ENCODE peak calls at places on chromosomes 11 and 22, in four cellular contexts. J, Y, E and F are unnamed samples.

GRCh38 chr22:19448076-19448607 is 631 bp upstream of the C22orf39 start:
- DNase-seq in J (peak; percentile 83), Y (no peak), E (no peak), F (no peak)

GRCh38 chr11:62145261-62145871 is 21.6 kb downstream of the INCENP start:
- DNase-seq in J (no peak), Y (no peak), E (no peak), F (no peak)

GRCh38 chr11:116851631-116852030 is 14.2 kb upstream of the APOA1 start:
- DNase-seq in J (no peak), Y (no peak), E (no peak), F (no peak)

GRCh38 chr22:26134654-26135330 is 34.5 kb upstream of the SEZ6L start:
- DNase-seq in J (no peak), Y (no peak), E (no peak), F (no peak)

GRCh38 chr11:61917043-61917356 is 366 bp downstream of the RAB3IL1 start:
- DNase-seq in J (no peak), Y (no peak), E (no peak), F (no peak)

GRCh38 chr11:67197606-67198005 is 68.7 kb upstream of the GRK2 start:
- DNase-seq in J (no peak), Y (no peak), E (no peak), F (no peak)

GRCh38 chr11:41382927-41383326 is 76.5 kb downstream of the LRRC4C start:
- DNase-seq in J (peak; percentile 1), Y (no peak), E (no peak), F (no peak)

GRCh38 chr11:75344761-75345454 is 6.6 kb downstream of the ARRB1 start:
- DNase-seq in J (peak; percentile 35), Y (no peak), E (no peak), F (no peak)

GRCh38 chr11:107563702-107564101 is 1.8 kb downstream of the ALKBH8 start:
- DNase-seq in J (peak; percentile 70), Y (no peak), E (peak; percentile 25), F (no peak)

GRCh38 chr11:87097582-87097981 is 59.8 kb downstream of the TMEM135 start:
- DNase-seq in J (peak; percentile 52), Y (no peak), E (peak; percentile 39), F (no peak)

GRCh38 chr11:27902981-27903624 is 202.8 kb upstream of the BDNF start:
- DNase-seq in J (peak; percentile 76), Y (no peak), E (no peak), F (no peak)

GRCh38 chr11:134945993-134946392 is 534.0 kb upstream of the B3GAT1 start:
- DNase-seq in J (no peak), Y (no peak), E (no peak), F (no peak)

GRCh38 chr22:17919276-17920144 is 104.9 kb downstream of the MICAL3 start:
- DNase-seq in J (no peak), Y (no peak), E (no peak), F (no peak)

GRCh38 chr22:31609716-31610115 is 52.3 kb downstream of the PISD start:
- DNase-seq in J (no peak), Y (no peak), E (no peak), F (no peak)

GRCh38 chr11:134244593-134244992 is 8.6 kb downstream of the THYN1 start:
- DNase-seq in J (peak; percentile 36), Y (no peak), E (no peak), F (no peak)

GRCh38 chr22:25746012-25746373 is 4.0 kb downstream of the MYO18B start:
- DNase-seq in J (peak; percentile 76), Y (no peak), E (no peak), F (no peak)

GRCh38 chr11:77450227-77450626 is 23.7 kb downstream of the PAK1 start:
- DNase-seq in J (no peak), Y (no peak), E (no peak), F (no peak)

GRCh38 chr11:116078101-116078561 is 573.9 kb upstream of the CADM1 start:
- DNase-seq in J (no peak), Y (no peak), E (no peak), F (no peak)

GRCh38 chr11:37811349-37811748 is 1213.3 kb upstream of the RAG2 start:
- DNase-seq in J (no peak), Y (no peak), E (no peak), F (no peak)

GRCh38 chr11:87926250-87926970 is 248.8 kb downstream of the RAB38 start:
- DNase-seq in J (peak; percentile 70), Y (no peak), E (no peak), F (no peak)

GRCh38 chr11:119774180-119774763 is 45.3 kb upstream of the NECTIN1 start:
- DNase-seq in J (peak; percentile 33), Y (no peak), E (no peak), F (no peak)

GRCh38 chr11:125330462-125331325 is 165.4 kb downstream of the FEZ1 start:
- DNase-seq in J (no peak), Y (no peak), E (no peak), F (no peak)

GRCh38 chr11:2258501-2259465 is 11.6 kb downstream of the ASCL2 start:
- DNase-seq in J (no peak), Y (no peak), E (no peak), F (no peak)

GRCh38 chr22:44449683-44450425 is 48.2 kb downstream of the RTL6 start:
- DNase-seq in J (no peak), Y (no peak), E (no peak), F (no peak)

GRCh38 chr11:100573911-100574513 is 113.1 kb upstream of the ARHGAP42 start:
- DNase-seq in J (no peak), Y (no peak), E (no peak), F (no peak)

GRCh38 chr11:100578966-100579365 is 108.1 kb upstream of the ARHGAP42 start:
- DNase-seq in J (peak; percentile 65), Y (no peak), E (peak; percentile 25), F (no peak)

GRCh38 chr11:100576044-100577021 is 110.8 kb upstream of the ARHGAP42 start:
- DNase-seq in J (peak; percentile 81), Y (no peak), E (no peak), F (no peak)

DNA sequence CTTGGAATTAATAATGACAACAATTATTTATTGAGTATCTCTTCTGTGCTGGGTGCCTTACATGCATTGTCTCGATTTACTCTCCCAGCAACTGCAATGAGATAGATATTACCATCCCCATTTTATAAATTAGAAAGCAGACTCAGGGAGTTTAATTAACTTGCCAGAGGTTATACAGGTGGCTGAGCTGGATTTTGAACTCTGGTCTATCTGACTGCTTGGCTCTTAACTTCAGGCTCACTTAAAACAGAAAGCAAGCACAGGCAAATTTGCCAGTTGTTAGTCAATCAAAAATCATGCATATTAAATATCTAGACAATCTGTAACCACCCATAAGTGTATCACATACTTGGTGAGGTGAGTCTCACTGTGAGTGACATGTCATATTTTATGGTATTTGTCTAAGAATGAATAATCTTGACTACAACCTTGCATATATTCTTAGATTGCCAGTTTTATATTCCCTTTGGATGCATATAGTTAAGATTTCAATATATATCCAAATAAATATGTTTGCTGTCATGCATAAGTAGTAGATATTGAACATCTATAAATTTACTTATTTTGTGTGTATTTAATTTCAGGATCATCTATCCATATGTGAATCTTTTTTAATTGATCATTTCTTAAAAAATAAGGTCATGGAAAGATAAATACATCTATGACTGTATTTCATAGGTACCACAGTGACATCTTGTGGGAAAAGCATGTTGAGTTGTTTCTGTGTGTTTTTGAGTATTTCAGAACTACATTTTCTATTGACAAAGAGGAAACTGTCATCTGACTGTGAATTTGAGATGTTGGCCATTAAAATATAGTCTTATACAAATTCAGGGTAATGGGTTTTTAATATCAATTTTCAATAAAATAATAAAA is 112.0 kb upstream of the ARHGAP42 start:
- DNase-seq in J (peak; percentile 58), Y (no peak), E (no peak), F (no peak)
- TF ChIP-seq CTCF in J (peak; percentile 10), Y (no peak), E (no peak), F (no peak)

DNA sequence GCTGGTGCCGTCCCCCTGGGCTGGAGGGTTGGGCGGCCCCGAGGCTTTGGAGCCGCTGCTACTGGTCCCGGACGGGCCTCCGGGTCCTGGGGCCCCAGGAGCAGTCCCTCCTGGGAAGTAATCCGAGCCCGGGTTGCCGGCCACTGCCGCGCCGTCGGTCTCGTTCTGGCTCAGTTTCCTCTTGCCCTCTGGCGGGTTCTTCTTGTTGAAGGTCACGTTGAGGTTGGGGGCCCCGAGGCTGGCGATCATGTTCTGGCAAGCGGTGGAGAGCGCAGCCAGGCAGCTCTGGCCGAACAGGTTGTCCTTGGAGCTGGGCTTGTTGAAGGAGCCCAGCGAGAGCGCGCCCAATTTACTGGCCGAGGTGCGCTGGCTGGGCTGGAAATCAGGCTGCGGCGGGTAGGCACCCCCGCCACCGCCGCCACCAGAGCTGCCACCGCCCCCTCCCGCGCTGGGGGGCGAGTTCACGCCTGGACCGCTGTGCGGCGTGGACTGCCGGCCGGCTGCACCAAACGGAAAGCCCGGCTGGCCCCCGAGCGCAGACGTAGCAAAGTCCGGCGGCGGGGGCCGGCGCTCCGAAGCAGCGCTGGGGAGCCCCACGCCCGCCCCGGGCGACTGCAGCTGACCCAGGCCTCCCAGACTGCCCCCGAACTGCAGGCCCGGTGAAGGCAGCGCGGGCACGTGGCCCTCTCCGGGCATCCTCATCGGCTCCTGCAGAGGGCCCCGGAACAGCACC is 3.6 kb downstream of the MN1 start:
- DNase-seq in J (no peak), Y (no peak), E (no peak), F (no peak)
- TF ChIP-seq CTCF in J (no peak), Y (no peak), E (no peak), F (no peak)

GRCh38 chr11:111835665-111836064 is 35.7 kb downstream of the ALG9 start:
- DNase-seq in J (no peak), Y (no peak), E (no peak), F (no peak)

GRCh38 chr11:111836766-111837165 is 34.6 kb downstream of the ALG9 start:
- DNase-seq in J (no peak), Y (no peak), E (no peak), F (no peak)

GRCh38 chr11:111834432-111835163 is 36.8 kb downstream of the ALG9 start:
- DNase-seq in J (no peak), Y (no peak), E (no peak), F (no peak)

GRCh38 chr11:111836162-111836561 is 35.2 kb downstream of the ALG9 start:
- DNase-seq in J (no peak), Y (no peak), E (no peak), F (no peak)

DNA sequence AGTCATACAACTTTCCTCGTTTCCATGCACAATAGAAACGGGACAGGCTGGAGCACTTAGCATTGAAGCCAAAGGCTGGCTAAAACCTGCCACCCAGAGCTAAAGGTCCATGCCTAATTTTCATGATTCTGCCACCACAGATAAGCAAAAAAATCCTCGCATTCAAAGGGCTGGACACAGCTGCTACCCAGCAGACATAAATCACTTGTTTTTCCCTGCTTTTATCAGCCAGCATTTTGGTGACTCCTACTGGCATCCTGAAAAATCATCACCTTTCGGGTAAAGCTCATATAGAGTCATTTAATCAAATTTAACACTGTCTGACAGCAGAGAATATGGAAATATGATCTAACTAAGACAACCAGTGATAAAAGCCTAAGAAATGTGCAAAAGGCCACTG is 37.9 kb downstream of the ALG9 start:
- DNase-seq in J (no peak), Y (no peak), E (no peak), F (no peak)
- TF ChIP-seq CTCF in J (no peak), Y (no peak), E (no peak), F (no peak)

GRCh38 chr11:91174734-91175133 is 951.9 kb upstream of the CHORDC1 start:
- DNase-seq in J (no peak), Y (no peak), E (no peak), F (no peak)

GRCh38 chr11:91173701-91174100 is 950.9 kb upstream of the CHORDC1 start:
- DNase-seq in J (peak; percentile 74), Y (no peak), E (no peak), F (no peak)

DNA sequence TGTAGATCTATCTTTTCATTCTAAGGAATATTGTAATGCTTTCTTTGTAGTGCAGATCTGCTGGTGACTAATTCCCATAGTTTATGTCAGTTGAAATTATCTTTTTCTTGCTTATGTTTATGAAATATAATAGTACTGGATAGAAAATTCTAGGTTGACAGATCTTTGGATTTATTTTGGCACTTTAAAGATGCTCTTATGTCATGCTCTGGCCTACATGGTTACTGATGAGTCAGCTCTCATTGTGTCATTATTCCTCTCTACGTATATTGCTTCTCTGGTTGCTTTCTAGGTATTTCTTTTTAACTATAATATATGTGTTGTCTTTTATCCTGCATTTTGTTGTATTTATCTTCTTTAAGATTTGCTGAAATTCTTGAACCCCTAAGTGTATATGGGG is 955.5 kb upstream of the CHORDC1 start:
- DNase-seq in J (peak; percentile 55), Y (no peak), E (no peak), F (no peak)
- TF ChIP-seq CTCF in J (no peak), Y (no peak), E (no peak), F (no peak)